ENCODE peak calls at places on chromosomes 2 and 18, in six cellular contexts. O is CD8-positive, alpha-beta T cell; D is upper lobe of right lung; H is astrocyte of the spinal cord; W is foreskin keratinocyte; G is breast epithelium. I is an unnamed sample.

GRCh38 chr2:238439912-238440311 is 13.2 kb downstream of the ASB1 start:
- DNase-seq in O (no peak), D (no peak), G (no peak), W (no peak), H (no peak), I (no peak)

GRCh38 chr2:178202927-178203326 is 8.6 kb downstream of the OSBPL6 start:
- DNase-seq in G (no peak), W (no peak), H (no peak), O (no peak), D (no peak), I (no peak)

GRCh38 chr18:34627138-34627920 is 82.8 kb upstream of the DTNA start:
- DNase-seq in H (no peak), W (no peak), O (no peak), D (no peak), G (no peak), I (no peak)

GRCh38 chr2:12717191-12717987 is 653 bp downstream of the TRIB2 start:
- DNase-seq in O (peak; percentile 73), H (peak; percentile 85), W (peak; percentile 61), D (peak; percentile 84), G (peak; percentile 40), I (peak; percentile 78)

GRCh38 chr2:222753251-222753824 is 81.9 kb downstream of the MOGAT1 start:
- DNase-seq in H (peak; percentile 86), O (no peak), W (peak; percentile 44), D (no peak), G (no peak), I (no peak)

GRCh38 chr2:217980591-217980990 is 22.2 kb downstream of the TNS1 start:
- DNase-seq in W (no peak), D (peak; percentile 58), H (no peak), G (no peak), O (no peak), I (no peak)

GRCh38 chr18:2920546-2921343 is 73.9 kb downstream of the EMILIN2 start:
- DNase-seq in H (no peak), G (no peak), W (no peak), D (no peak), O (no peak), I (peak; percentile 51)

GRCh38 chr18:29849145-29849544 is 1193.4 kb downstream of the DSC3 start:
- DNase-seq in D (peak; percentile 10), H (no peak), O (no peak), G (no peak), W (peak; percentile 39), I (peak; percentile 44)

GRCh38 chr2:79585701-79586428 is 73.0 kb downstream of the CTNNA2 start:
- DNase-seq in H (peak; percentile 77), O (no peak), G (no peak), W (no peak), D (no peak), I (no peak)

GRCh38 chr2:897091-897490 is 53.6 kb upstream of the SNTG2 start:
- DNase-seq in D (no peak), O (no peak), G (no peak), H (no peak), W (no peak), I (no peak)

GRCh38 chr2:151334082-151334815 is 23.1 kb upstream of the TNFAIP6 start:
- DNase-seq in O (no peak), H (peak; percentile 89), W (no peak), D (no peak), G (no peak), I (no peak)

GRCh38 chr2:42567806-42568429 is 514 bp upstream of the MTA3 start:
- DNase-seq in G (no peak), D (no peak), H (peak; percentile 42), O (no peak), W (no peak), I (peak; percentile 68)

GRCh38 chr18:23689616-23690504 is 607 bp downstream of the LAMA3 start:
- DNase-seq in W (no peak), D (peak; percentile 74), G (no peak), O (no peak), H (no peak), I (peak; percentile 71)

GRCh38 chr2:158828378-158829136 is 33.4 kb downstream of the DAPL1 start:
- DNase-seq in H (peak; percentile 76), D (no peak), O (no peak), W (no peak), G (no peak), I (no peak)

GRCh38 chr2:166042768-166043390 is 84.9 kb downstream of the SCN1A start:
- DNase-seq in O (no peak), H (no peak), D (no peak), W (peak; percentile 60), G (no peak), I (no peak)

GRCh38 chr2:149119358-149119757 is 80.9 kb downstream of the LYPD6B start:
- DNase-seq in G (no peak), W (no peak), O (no peak), D (no peak), H (no peak), I (no peak)

GRCh38 chr2:109322111-109322510 is 193.1 kb downstream of the SH3RF3 start:
- DNase-seq in O (no peak), W (peak; percentile 69), H (peak; percentile 95), G (peak; percentile 85), D (peak; percentile 76), I (no peak)

GRCh38 chr2:191760655-191761054 is 82.7 kb downstream of the NABP1 start:
- DNase-seq in W (no peak), D (no peak), O (no peak), G (no peak), H (no peak), I (no peak)

GRCh38 chr2:68284896-68285295 is 32.6 kb upstream of the PPP3R1 start:
- DNase-seq in H (peak; percentile 9), O (no peak), W (peak; percentile 41), D (no peak), G (peak; percentile 61), I (no peak)

GRCh38 chr2:216285641-216286156 is 86.6 kb downstream of the MARCHF4 start:
- DNase-seq in W (peak; percentile 29), O (no peak), G (no peak), D (no peak), H (no peak), I (no peak)

GRCh38 chr18:56508637-56509036 is 129.8 kb downstream of the TXNL1 start:
- DNase-seq in O (no peak), G (no peak), H (no peak), D (no peak), W (no peak), I (no peak)

GRCh38 chr2:16684676-16685339 is 19.2 kb upstream of the CYRIA start:
- DNase-seq in G (no peak), O (no peak), H (no peak), D (no peak), W (no peak), I (no peak)

GRCh38 chr2:105934467-105934866 is 189.8 kb downstream of the NCK2 start:
- DNase-seq in W (no peak), H (no peak), O (peak; percentile 43), D (no peak), G (peak; percentile 46), I (no peak)

GRCh38 chr18:30094556-30094955 is 948.0 kb downstream of the DSC3 start:
- DNase-seq in W (peak; percentile 47), O (no peak), H (peak; percentile 63), G (no peak), D (no peak), I (no peak)

GRCh38 chr2:195648780-195649179 is 8.2 kb upstream of the SLC39A10 start:
- DNase-seq in O (no peak), W (no peak), H (no peak), D (no peak), G (no peak), I (no peak)

GRCh38 chr2:58240595-58240937 is 559 bp downstream of the FANCL start:
- DNase-seq in H (peak; percentile 30), G (no peak), O (no peak), W (peak; percentile 55), D (no peak), I (no peak)

GRCh38 chr2:122203523-122203922 is 448.1 kb downstream of the TSN start:
- DNase-seq in H (peak; percentile 73), O (no peak), G (no peak), D (no peak), W (peak; percentile 0), I (no peak)

GRCh38 chr2:144424559-144425240 is 95.2 kb downstream of the ZEB2 start:
- DNase-seq in O (no peak), D (no peak), H (no peak), W (no peak), G (peak; percentile 26), I (no peak)

GRCh38 chr2:43707255-43707654 is 31.0 kb upstream of the C1GALT1C1L start:
- DNase-seq in H (peak; percentile 68), O (no peak), W (peak; percentile 18), D (no peak), G (no peak), I (no peak)

GRCh38 chr2:224162122-224162521 is 123.0 kb upstream of the SERPINE2 start:
- DNase-seq in D (no peak), G (no peak), W (no peak), H (peak; percentile 84), O (no peak), I (no peak)

DNA sequence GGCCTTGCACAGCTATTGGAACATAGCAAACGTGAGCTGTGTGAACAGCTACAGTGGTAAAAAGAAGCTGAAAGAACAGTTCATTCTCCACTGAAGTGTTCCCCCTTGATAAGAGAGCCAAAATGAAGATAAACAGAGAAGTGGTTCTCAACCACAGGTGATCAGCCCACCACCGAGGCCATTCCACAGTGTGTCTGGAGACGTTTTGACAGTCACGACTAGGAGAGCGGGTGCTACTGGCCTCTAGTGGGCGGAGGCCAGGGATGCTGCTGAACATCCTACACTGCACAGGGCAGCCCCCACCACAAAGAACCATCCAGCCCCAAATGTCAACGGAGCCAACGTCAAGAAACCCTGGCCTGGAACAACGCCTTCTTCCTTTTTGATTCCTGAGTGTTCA is 38.4 kb downstream of the ADCY3 start:
- DNase-seq in D (no peak), W (no peak), O (no peak), G (no peak), H (no peak), I (no peak)
- TF ChIP-seq CTCF in D (no peak), W (peak; percentile 21), O (no peak), G (no peak), H (peak; percentile 16), I (no peak)

GRCh38 chr2:242085941-242086621 is 216.6 kb downstream of the RTP5 start:
- DNase-seq in W (no peak), G (no peak), O (no peak), D (peak; percentile 72), H (no peak), I (no peak)

GRCh38 chr2:242088471-242089212 is 219.1 kb downstream of the RTP5 start:
- DNase-seq in W (peak; percentile 72), O (peak; percentile 88), D (peak; percentile 97), G (peak; percentile 89), H (peak; percentile 76), I (peak; percentile 90)
- TF ChIP-seq CTCF in W (no peak), O (no peak), D (no peak), G (no peak), H (no peak), I (no peak)

GRCh38 chr2:86675611-86676015 is 44.5 kb upstream of the RMND5A start:
- DNase-seq in D (no peak), H (no peak), W (peak; percentile 39), G (no peak), O (no peak), I (no peak)
- TF ChIP-seq CTCF in D (peak; percentile 18), H (no peak), W (peak; percentile 59), G (no peak), O (no peak), I (no peak)

DNA sequence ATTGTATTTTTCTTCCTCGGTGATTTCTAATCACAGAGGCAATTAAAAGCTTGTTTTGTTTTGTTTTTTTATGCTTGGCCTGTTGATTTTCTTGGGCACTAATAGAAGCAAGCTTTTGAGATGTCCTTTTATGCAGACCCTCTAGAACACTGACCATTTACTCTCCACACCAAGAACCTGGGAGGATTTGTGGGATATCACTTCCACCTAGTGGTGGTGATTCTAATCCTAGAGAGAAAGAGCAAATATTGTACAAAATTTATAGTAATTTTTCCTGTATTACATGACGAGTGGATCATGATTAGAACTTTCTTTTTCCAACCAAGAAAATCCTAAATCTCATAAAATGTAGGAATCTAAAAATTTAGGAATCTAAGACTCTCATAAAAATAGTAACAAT is 23.4 kb downstream of the NEMP2 start:
- DNase-seq in H (peak; percentile 53), O (no peak), W (no peak), G (no peak), D (no peak), I (no peak)
- TF ChIP-seq CTCF in H (peak; percentile 50), O (no peak), W (peak; percentile 67), G (peak; percentile 43), D (peak; percentile 48), I (peak; percentile 75)

I was measured in type B pancreatic cell.